ENCODE peak calls at places on chromosomes 5 and 9, in four cellular contexts. H is activated naive CD4-positive, alpha-beta T cell treated with anti-CD3 and anti-CD28 coated beads, Interleukin-2, amount 10 ng/mL, durations not matched to agents 7 days and 5 days; L is stimulated activated CD4-positive, alpha-beta T cell treated with anti-CD3 and anti-CD28 coated beads, Interleukin-1b, Interleukin-23, amount 100 ng/mL, for 24 hours; F is HFFc6. X is an unnamed sample.

GRCh38 chr5:112878760-112879159 is 17.7 kb downstream of the SRP19 start:
- DNase-seq in H (peak), F (no peak), L (no peak), X (no peak)

GRCh38 chr5:150376799-150377771 is 19.6 kb downstream of the TCOF1 start:
- DNase-seq in F (peak), H (no peak), L (no peak), X (no peak)

GRCh38 chr5:27947088-27947487 is 908.7 kb upstream of the CDH9 start:
- DNase-seq in H (no peak), F (no peak), L (no peak), X (no peak)

GRCh38 chr9:88174324-88174723 is 36.0 kb upstream of the SPATA31C2 start:
- DNase-seq in H (no peak), F (no peak), L (no peak), X (no peak)

GRCh38 chr9:21015122-21015815 is 16.2 kb downstream of the HACD4 start:
- DNase-seq in F (no peak), L (no peak), H (no peak), X (no peak)

GRCh38 chr5:126373621-126374416 is 49.4 kb upstream of the GRAMD2B start:
- DNase-seq in L (no peak), F (peak), H (no peak), X (no peak)

GRCh38 chr5:73673161-73673591 is 47.2 kb downstream of the ARHGEF28 start:
- DNase-seq in H (no peak), L (no peak), F (peak), X (no peak)

GRCh38 chr5:170267431-170268152 is 30.0 kb downstream of the LCP2 start:
- DNase-seq in H (peak), L (peak), F (peak), X (peak)

GRCh38 chr5:6435356-6435755 is 13.3 kb upstream of the UBE2QL1 start:
- DNase-seq in F (no peak), L (no peak), H (peak), X (no peak)

GRCh38 chr5:16600397-16600796 is 16.4 kb downstream of the RETREG1 start:
- DNase-seq in L (no peak), H (no peak), F (no peak), X (no peak)

GRCh38 chr9:126581893-126582292 is 31.8 kb upstream of the LMX1B start:
- DNase-seq in L (no peak), F (no peak), H (no peak), X (no peak)

GRCh38 chr5:76652809-76653414 is 29.7 kb upstream of the F2RL2 start:
- DNase-seq in H (no peak), F (no peak), L (no peak), X (no peak)

GRCh38 chr9:26800322-26800721 is 92.3 kb downstream of the CAAP1 start:
- DNase-seq in F (no peak), L (no peak), H (no peak), X (no peak)

GRCh38 chr5:37575541-37576489 is 196.7 kb downstream of the WDR70 start:
- DNase-seq in F (no peak), H (no peak), L (no peak), X (no peak)

GRCh38 chr9:32398207-32398606 is 13.8 kb downstream of the ACO1 start:
- DNase-seq in H (no peak), L (no peak), F (peak), X (no peak)

GRCh38 chr9:105357937-105358336 is 89.9 kb upstream of the FSD1L start:
- DNase-seq in H (no peak), F (no peak), L (no peak), X (no peak)

GRCh38 chr5:130985776-130986175 is 179.3 kb downstream of the HINT1 start:
- DNase-seq in F (no peak), H (no peak), L (no peak), X (no peak)

GRCh38 chr9:134755221-134755907 is 113.8 kb downstream of the COL5A1 start:
- DNase-seq in F (no peak), H (no peak), L (no peak), X (no peak)

GRCh38 chr9:128369024-128369706 is 2.0 kb upstream of the URM1 start:
- DNase-seq in H (no peak), F (no peak), L (no peak), X (no peak)

GRCh38 chr9:113520109-113520642 is 56.6 kb downstream of the RGS3 start:
- DNase-seq in F (no peak), L (no peak), H (peak), X (no peak)

GRCh38 chr9:134970719-134971118 is 53.0 kb upstream of the FCN1 start:
- DNase-seq in H (peak), L (no peak), F (no peak), X (no peak)

GRCh38 chr5:35294976-35295375 is 64.7 kb upstream of the PRLR start:
- DNase-seq in F (no peak), L (no peak), H (no peak), X (no peak)

GRCh38 chr5:11912-12311 is 80.1 kb upstream of the PLEKHG4B start:
- DNase-seq in L (no peak), H (no peak), F (no peak), X (no peak)

GRCh38 chr9:96156578-96156977 is 145.4 kb downstream of the HSD17B3 start:
- DNase-seq in H (no peak), L (no peak), F (no peak), X (no peak)

GRCh38 chr5:146240951-146241350 is 37.5 kb downstream of the RBM27 start:
- DNase-seq in F (no peak), H (no peak), L (no peak), X (no peak)

GRCh38 chr9:98328770-98329169 is 73.3 kb upstream of the TBC1D2 start:
- DNase-seq in F (no peak), H (no peak), L (no peak), X (no peak)

GRCh38 chr5:107794731-107795130 is 124.0 kb upstream of the EFNA5 start:
- DNase-seq in L (no peak), F (no peak), H (no peak), X (no peak)

GRCh38 chr5:5372930-5373329 is 49.5 kb upstream of the ICE1 start:
- DNase-seq in F (no peak), H (no peak), L (no peak), X (no peak)

X was measured in memory B cell.